ENCODE peak calls at places on chromosomes 5 and 9, in four cellular contexts. J, Q, I and F are unnamed samples.

GRCh38 chr5:122195784-122196394 is 66.5 kb downstream of the ZNF474 start:
- DNase-seq in J (peak; percentile 48), Q (peak; percentile 46), I (no peak), F (no peak)

GRCh38 chr5:38167562-38167996 is 90.8 kb upstream of the EGFLAM start:
- DNase-seq in J (no peak), Q (no peak), I (no peak), F (no peak)

GRCh38 chr9:117403848-117404247 is 11.0 kb downstream of the ASTN2 start:
- DNase-seq in J (no peak), Q (no peak), I (no peak), F (no peak)

GRCh38 chr5:146539973-146540372 is 24.0 kb upstream of the GPR151 start:
- DNase-seq in J (no peak), Q (no peak), I (no peak), F (no peak)

GRCh38 chr9:71036501-71036900 is 84.9 kb downstream of the TRPM3 start:
- DNase-seq in J (peak; percentile 12), Q (no peak), I (no peak), F (no peak)

GRCh38 chr5:18314192-18314778 is 680.0 kb downstream of the TAF11L14 start:
- DNase-seq in J (peak; percentile 22), Q (peak; percentile 33), I (no peak), F (peak; percentile 4)

GRCh38 chr9:27108981-27109541 is at the start of gene TEK:
- DNase-seq in J (peak; percentile 63), Q (no peak), I (no peak), F (no peak)

GRCh38 chr5:146909496-146910068 is 31.0 kb upstream of the PPP2R2B start:
- DNase-seq in J (no peak), Q (no peak), I (no peak), F (no peak)

GRCh38 chr9:93456504-93456903 is 3.1 kb upstream of the FAM120AOS start:
- DNase-seq in J (no peak), Q (no peak), I (no peak), F (no peak)

GRCh38 chr5:164336906-164337305 is 831.5 kb downstream of the MAT2B start:
- DNase-seq in J (peak; percentile 96), Q (no peak), I (no peak), F (no peak)

GRCh38 chr9:101530076-101530711 is 3.5 kb upstream of the RNF20 start:
- DNase-seq in J (peak; percentile 60), Q (peak; percentile 79), I (peak; percentile 24), F (peak; percentile 81)

GRCh38 chr5:136766456-136766855 is 401.1 kb upstream of the TRPC7 start:
- DNase-seq in J (no peak), Q (peak; percentile 10), I (no peak), F (no peak)

GRCh38 chr9:36187414-36187813 is 3.3 kb upstream of the CLTA start:
- DNase-seq in J (peak; percentile 94), Q (no peak), I (peak; percentile 16), F (no peak)

GRCh38 chr5:158511454-158511853 is 588.3 kb downstream of the EBF1 start:
- DNase-seq in J (no peak), Q (no peak), I (no peak), F (no peak)

GRCh38 chr5:72347801-72348305 is 27.7 kb downstream of the PTCD2 start:
- DNase-seq in J (peak; percentile 95), Q (peak; percentile 86), I (no peak), F (no peak)

GRCh38 chr5:134267366-134268018 is 41.6 kb upstream of the PPP2CA start:
- DNase-seq in J (peak; percentile 40), Q (peak; percentile 40), I (no peak), F (no peak)

GRCh38 chr9:131706608-131706970 is 33.3 kb downstream of the RAPGEF1 start:
- DNase-seq in J (no peak), Q (no peak), I (no peak), F (no peak)

GRCh38 chr9:84343111-84343521 is 2.6 kb upstream of the SLC28A3 start:
- DNase-seq in J (peak; percentile 83), Q (no peak), I (no peak), F (peak; percentile 55)

GRCh38 chr5:13632676-13633075 is 311.8 kb downstream of the DNAH5 start:
- DNase-seq in J (peak; percentile 26), Q (peak; percentile 31), I (no peak), F (no peak)

DNA sequence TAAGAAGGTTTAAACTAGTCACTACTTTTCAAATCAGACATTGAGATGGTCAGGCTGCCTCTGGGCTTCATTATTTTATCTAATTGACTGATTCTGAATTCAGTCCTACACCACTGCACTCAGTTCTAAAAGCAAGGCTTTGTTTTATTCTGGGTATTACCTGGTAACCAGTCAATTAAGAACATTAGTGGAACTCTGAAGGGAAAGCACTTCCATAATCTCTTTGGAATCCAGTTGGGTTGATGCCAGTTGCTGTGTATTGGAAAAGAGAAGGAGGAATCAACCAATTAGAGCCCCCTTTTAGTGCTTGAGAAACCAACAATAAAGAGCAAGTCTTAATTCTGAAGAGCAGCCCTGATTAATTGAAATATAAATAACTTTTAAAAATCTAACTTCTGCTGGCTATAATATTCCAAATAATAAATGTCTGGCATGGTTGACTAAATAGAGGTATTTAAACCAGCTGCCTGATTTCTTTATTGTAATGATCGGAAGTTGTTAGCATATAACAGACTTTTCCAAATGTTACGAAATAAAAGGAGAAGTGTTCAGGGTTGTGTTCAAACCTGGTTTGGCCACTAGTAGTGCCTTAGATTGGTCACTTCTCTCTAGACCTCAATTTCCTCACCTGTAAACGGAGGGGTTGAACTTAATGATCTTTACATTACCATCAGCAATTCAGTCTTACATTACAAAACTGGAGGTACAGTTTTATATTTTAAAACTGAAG is 32.0 kb downstream of the CPEB4 start:
- DNase-seq in J (peak; percentile 48), Q (no peak), I (no peak), F (no peak)
- TF ChIP-seq CTCF in J (no peak), Q (no peak), I (no peak), F (no peak)

GRCh38 chr9:124258765-124259272 is 1.1 kb downstream of the NEK6 start:
- DNase-seq in J (no peak), Q (no peak), I (no peak), F (no peak)

GRCh38 chr9:124257865-124258764 is at the start of gene NEK6:
- DNase-seq in J (peak; percentile 69), Q (no peak), I (no peak), F (peak; percentile 48)

GRCh38 chr9:124260769-124261603 is 3.2 kb downstream of the NEK6 start:
- DNase-seq in J (peak; percentile 83), Q (peak; percentile 73), I (no peak), F (no peak)

GRCh38 chr9:124257070-124257864 is 482 bp upstream of the NEK6 start:
- DNase-seq in J (peak; percentile 58), Q (no peak), I (no peak), F (no peak)

DNA sequence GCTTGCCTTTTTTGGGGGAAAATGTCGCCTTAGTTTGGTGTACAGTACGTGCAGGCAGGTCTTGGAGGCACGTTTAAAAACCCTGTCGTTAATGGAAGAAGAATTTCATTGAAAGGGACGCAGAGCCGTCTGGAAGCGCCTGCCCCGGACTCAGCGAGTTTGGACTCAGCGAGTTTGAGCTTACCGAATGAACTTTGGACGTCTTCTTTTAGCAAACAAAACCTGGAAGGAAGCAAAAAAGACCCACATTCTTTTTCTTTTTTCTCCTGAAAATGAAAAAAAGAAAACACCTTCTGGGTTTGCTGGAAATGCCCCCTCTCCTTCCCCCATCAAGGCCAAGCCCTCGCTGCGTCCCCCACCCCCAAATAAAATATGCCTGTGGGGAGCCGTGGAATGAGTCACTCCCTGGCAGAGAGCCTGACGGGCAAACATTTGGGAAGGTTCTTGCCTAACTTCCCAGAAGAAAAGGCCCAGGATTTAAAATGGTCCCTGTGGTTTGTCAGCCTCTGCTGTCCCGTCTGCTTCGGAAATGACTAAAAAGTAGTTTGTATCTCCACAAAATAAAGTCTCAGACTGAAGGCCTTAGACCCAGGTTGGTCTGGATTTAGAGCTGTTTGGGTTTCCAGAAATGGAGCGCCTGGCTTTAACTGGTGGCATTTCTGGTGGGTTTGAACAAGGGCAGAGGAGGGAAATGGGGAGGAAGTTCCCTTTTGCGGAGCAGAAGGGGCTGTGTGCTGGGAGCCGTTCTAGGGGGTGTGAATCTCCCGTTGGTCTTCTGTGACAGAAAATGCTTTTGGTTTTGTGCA is 1.7 kb downstream of the NEK6 start:
- DNase-seq in J (peak; percentile 93), Q (peak; percentile 84), I (no peak), F (peak; percentile 75)
- H3K4me1 ChIP-seq in J (peaks cover 36% of the 10 kb centered on the region), Q (peaks cover 61% of the 10 kb centered on the region), I (peaks cover 37% of the 10 kb centered on the region), F (peaks cover 41% of the 10 kb centered on the region)

GRCh38 chr9:79763861-79764260 is 192.1 kb downstream of the TLE4 start:
- DNase-seq in J (peak; percentile 29), Q (no peak), I (no peak), F (no peak)

GRCh38 chr9:79756414-79756813 is 184.6 kb downstream of the TLE4 start:
- DNase-seq in J (no peak), Q (no peak), I (no peak), F (no peak)

GRCh38 chr9:79759460-79759859 is 187.7 kb downstream of the TLE4 start:
- DNase-seq in J (peak; percentile 42), Q (no peak), I (no peak), F (no peak)

GRCh38 chr9:79757074-79757473 is 185.3 kb downstream of the TLE4 start:
- DNase-seq in J (no peak), Q (no peak), I (no peak), F (no peak)

GRCh38 chr9:79757906-79758669 is 186.3 kb downstream of the TLE4 start:
- DNase-seq in J (peak; percentile 42), Q (peak; percentile 10), I (no peak), F (no peak)
- TF ChIP-seq CTCF in J (peak; percentile 52), Q (peak; percentile 49), I (peak; percentile 34), F (no peak)

DNA sequence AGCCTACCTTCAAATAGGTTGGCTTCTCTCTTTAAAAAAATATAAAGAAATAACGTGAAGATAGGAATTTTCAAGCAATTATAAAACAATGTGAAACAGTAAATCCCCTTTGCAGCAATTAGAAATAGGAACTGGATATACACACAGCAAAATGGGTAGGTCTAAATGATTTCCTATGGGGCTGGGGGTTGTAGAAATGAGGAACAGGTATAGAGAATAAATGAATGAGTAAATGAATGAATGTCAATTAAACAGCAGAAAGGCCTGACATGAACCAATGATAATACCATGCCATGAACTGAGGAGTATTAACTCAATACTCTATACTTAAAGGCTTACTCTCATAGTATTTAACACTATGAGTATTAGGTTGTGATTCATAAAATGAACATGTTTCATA is 21.6 kb downstream of the SSBP2 start:
- DNase-seq in J (no peak), Q (no peak), I (no peak), F (no peak)
- H3K4me1 ChIP-seq in J (no peaks in the 10 kb centered on the region), Q (no peaks in the 10 kb centered on the region), I (peaks cover 3% of the 10 kb centered on the region), F (no peaks in the 10 kb centered on the region)